ENCODE peak calls at places on chromosomes 4 and X, in four cellular contexts. One of them, this sample, is unnamed.

GRCh38 chr4:13940921-13941320 is 313.4 kb upstream of the BOD1L1 start:
- DNase-seq in NCI-H2029: no peak
- DNase-seq in fibroblast of gingiva: no peak
- DNase-seq in sciatic nerve: no peak
- DNase-seq in this sample: no peak

GRCh38 chr4:82594466-82594865 is 32.7 kb upstream of the TMEM150C start:
- DNase-seq in fibroblast of gingiva: no peak
- DNase-seq in NCI-H2029: no peak
- DNase-seq in sciatic nerve: no peak
- DNase-seq in this sample: no peak

GRCh38 chr4:57426779-57427395 is 316.7 kb upstream of the IGFBP7 start:
- DNase-seq in NCI-H2029: peak; percentile 37
- DNase-seq in fibroblast of gingiva: peak; percentile 40
- DNase-seq in sciatic nerve: peak; percentile 88
- DNase-seq in this sample: peak; percentile 83

GRCh38 chrX:12997898-12998687 is 23.2 kb downstream of the TMSB4X start:
- DNase-seq in NCI-H2029: no peak
- DNase-seq in fibroblast of gingiva: no peak
- DNase-seq in sciatic nerve: no peak
- DNase-seq in this sample: peak; percentile 81

GRCh38 chr4:106529348-106530033 is 160.9 kb upstream of the GIMD1 start:
- DNase-seq in fibroblast of gingiva: no peak
- DNase-seq in NCI-H2029: no peak
- DNase-seq in sciatic nerve: no peak
- DNase-seq in this sample: no peak

GRCh38 chr4:1511441-1512041 is 105.3 kb upstream of the NKX1-1 start:
- DNase-seq in NCI-H2029: no peak
- DNase-seq in fibroblast of gingiva: peak; percentile 68
- DNase-seq in sciatic nerve: no peak
- DNase-seq in this sample: peak; percentile 53

GRCh38 chrX:51956441-51956840 is 63.0 kb downstream of the MAGED1 start:
- DNase-seq in NCI-H2029: no peak
- DNase-seq in fibroblast of gingiva: no peak
- DNase-seq in sciatic nerve: no peak
- DNase-seq in this sample: no peak

GRCh38 chrX:134891652-134892051 is 99.1 kb upstream of the SMIM10 start:
- DNase-seq in sciatic nerve: no peak
- DNase-seq in fibroblast of gingiva: no peak
- DNase-seq in NCI-H2029: no peak
- DNase-seq in this sample: no peak

GRCh38 chrX:109934434-109934833 is 68.5 kb upstream of the TMEM164 start:
- DNase-seq in NCI-H2029: no peak
- DNase-seq in sciatic nerve: no peak
- DNase-seq in fibroblast of gingiva: peak; percentile 27
- DNase-seq in this sample: no peak

GRCh38 chr4:13483142-13484044 is 747 bp downstream of the RAB28 start:
- DNase-seq in fibroblast of gingiva: peak; percentile 72
- DNase-seq in NCI-H2029: no peak
- DNase-seq in sciatic nerve: no peak
- DNase-seq in this sample: no peak

GRCh38 chrX:136488706-136489105 is 959 bp downstream of the BRS3 start:
- DNase-seq in sciatic nerve: no peak
- DNase-seq in fibroblast of gingiva: no peak
- DNase-seq in NCI-H2029: no peak
- DNase-seq in this sample: no peak

This sample was measured in dorsolateral prefrontal cortex.